ENCODE peak calls at places on chromosomes 6 and 20, in four cellular contexts. O is endodermal cell, G is AG10803, Y is fibroblast of mammary gland. C is an unnamed sample.

GRCh38 chr20:63014710-63015109 is 7.9 kb upstream of the BHLHE23 start:
- DNase-seq in Y (no peak), O (peak), G (no peak), C (peak)

GRCh38 chr6:145278163-145278807 is 457.0 kb downstream of the EPM2A start:
- DNase-seq in G (peak), Y (peak), O (no peak), C (peak)

GRCh38 chr6:135311446-135312200 is 130.5 kb downstream of the MYB start:
- DNase-seq in Y (no peak), G (no peak), O (no peak), C (no peak)

GRCh38 chr6:112690497-112691202 is 343.5 kb downstream of the RFPL4B start:
- DNase-seq in G (peak), Y (peak), O (no peak), C (peak)

GRCh38 chr20:52346797-52347196 is 155.2 kb upstream of the ZFP64 start:
- DNase-seq in O (no peak), Y (no peak), G (no peak), C (no peak)

GRCh38 chr6:138182939-138183791 is 21.4 kb downstream of the ARFGEF3 start:
- DNase-seq in G (no peak), Y (no peak), O (peak), C (no peak)

GRCh38 chr20:208937-209566 is 18.0 kb upstream of the DEFB129 start:
- DNase-seq in G (peak), O (no peak), Y (peak), C (peak)

GRCh38 chr6:54335871-54336270 is 27.6 kb downstream of the TINAG start:
- DNase-seq in Y (peak), G (peak), O (no peak), C (peak)

GRCh38 chr6:149060300-149060984 is 257.1 kb upstream of the TAB2 start:
- DNase-seq in G (no peak), Y (no peak), O (no peak), C (no peak)

GRCh38 chr6:49766762-49767161 is 20.3 kb downstream of the PGK2 start:
- DNase-seq in O (no peak), Y (no peak), G (no peak), C (no peak)

GRCh38 chr20:22453244-22454080 is 130.9 kb downstream of the FOXA2 start:
- DNase-seq in Y (peak), O (no peak), G (peak), C (peak)

GRCh38 chr6:30542404-30542725 is 13.9 kb downstream of the GNL1 start:
- DNase-seq in Y (no peak), O (no peak), G (no peak), C (no peak)

GRCh38 chr20:54928564-54928963 is 453.2 kb downstream of the DOK5 start:
- DNase-seq in O (no peak), G (no peak), Y (no peak), C (no peak)

GRCh38 chr6:46677314-46677654 is 10.4 kb upstream of the TDRD6 start:
- DNase-seq in O (no peak), G (no peak), Y (no peak), C (no peak)

GRCh38 chr6:168527451-168528210 is 86.6 kb downstream of the SMOC2 start:
- DNase-seq in G (no peak), Y (peak), O (no peak), C (peak)

GRCh38 chr6:90076471-90076870 is 182.2 kb downstream of the GJA10 start:
- DNase-seq in Y (no peak), O (no peak), G (no peak), C (no peak)

GRCh38 chr20:60055740-60056139 is 97.5 kb downstream of the CDH26 start:
- DNase-seq in Y (peak), O (peak), G (peak), C (no peak)

GRCh38 chr20:44017905-44018683 is 103.4 kb downstream of the TOX2 start:
- DNase-seq in O (no peak), Y (peak), G (peak), C (peak)

GRCh38 chr20:36548006-36548315 is 6.6 kb downstream of the MYL9 start:
- DNase-seq in O (peak), Y (no peak), G (no peak), C (no peak)

GRCh38 chr6:106490030-106490429 is 129.5 kb downstream of the CRYBG1 start:
- DNase-seq in Y (no peak), G (no peak), O (no peak), C (no peak)

GRCh38 chr6:165850434-165851019 is 187.5 kb upstream of the PDE10A start:
- DNase-seq in G (peak), Y (peak), O (peak), C (peak)

GRCh38 chr6:22613695-22614094 is 44.3 kb downstream of the HDGFL1 start:
- DNase-seq in O (no peak), G (peak), Y (peak), C (peak)

GRCh38 chr20:60581606-60582005 is 623.4 kb downstream of the CDH26 start:
- DNase-seq in O (no peak), Y (peak), G (no peak), C (no peak)

GRCh38 chr6:136324981-136325380 is 35.3 kb upstream of the BCLAF1 start:
- DNase-seq in O (no peak), G (no peak), Y (no peak), C (no peak)

GRCh38 chr6:155014137-155014536 is 19.0 kb downstream of the TIAM2 start:
- DNase-seq in O (no peak), Y (no peak), G (no peak), C (no peak)

GRCh38 chr6:160038479-160038878 is 69.6 kb downstream of the IGF2R start:
- DNase-seq in Y (no peak), G (no peak), O (peak), C (no peak)

GRCh38 chr6:36642913-36643817 is 35.3 kb upstream of the CDKN1A start:
- DNase-seq in O (no peak), Y (peak), G (peak), C (peak)

GRCh38 chr6:138959521-138959920 is 28.5 kb downstream of the REPS1 start:
- DNase-seq in G (no peak), O (no peak), Y (no peak), C (peak)

GRCh38 chr20:58236612-58237317 is 8.3 kb upstream of the ANKRD60 start:
- DNase-seq in Y (peak), G (peak), O (peak), C (peak)

GRCh38 chr20:58239216-58239615 is 10.8 kb upstream of the ANKRD60 start:
- DNase-seq in O (no peak), Y (no peak), G (no peak), C (no peak)

GRCh38 chr20:58235010-58235409 is 6.6 kb upstream of the ANKRD60 start:
- DNase-seq in O (no peak), Y (no peak), G (no peak), C (no peak)

GRCh38 chr20:58238490-58238889 is 10.0 kb upstream of the ANKRD60 start:
- DNase-seq in Y (no peak), O (no peak), G (no peak), C (no peak)

DNA sequence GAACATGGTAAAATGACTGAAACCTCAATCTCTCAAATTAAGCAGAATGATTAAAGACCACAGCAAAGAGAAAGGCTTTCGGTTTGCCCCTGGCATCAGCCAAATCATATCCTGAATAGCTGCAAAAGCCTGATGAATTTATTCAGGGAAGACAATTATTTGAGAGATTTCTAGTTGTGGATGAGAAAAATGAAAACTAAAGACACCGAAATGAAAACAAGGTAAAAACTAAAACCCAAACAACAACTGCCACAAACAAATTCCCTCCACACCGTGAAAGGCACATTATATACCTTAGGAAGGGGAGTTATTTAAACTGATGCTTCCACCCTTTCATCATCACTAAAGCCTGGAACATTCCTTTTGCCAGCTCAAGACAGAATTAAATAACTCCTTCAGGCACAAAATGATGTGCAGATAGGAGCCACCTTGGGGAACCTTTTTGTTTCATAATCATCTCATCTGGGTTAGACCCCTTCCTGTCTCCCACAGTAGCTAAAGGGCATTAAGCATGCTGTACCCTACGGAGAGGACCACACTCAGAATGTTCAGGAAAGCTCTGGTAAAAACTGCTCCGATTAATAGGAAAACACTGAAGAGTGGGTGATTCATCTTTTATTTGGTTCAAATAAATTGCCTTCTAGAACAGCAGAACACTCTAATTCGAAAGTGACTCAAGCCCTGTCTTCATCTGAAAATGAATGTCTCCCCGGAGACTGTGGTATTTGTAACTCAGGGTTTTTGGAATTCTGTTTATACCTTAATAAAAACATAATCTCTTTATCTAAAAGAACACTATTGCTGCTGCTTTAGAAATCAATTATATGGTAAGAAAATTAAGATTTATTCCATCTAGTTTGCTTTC is 9.1 kb upstream of the ANKRD60 start:
- DNase-seq in G (peak), O (no peak), Y (peak), C (peak)
- TF ChIP-seq CTCF in G (no peak), O (no peak), Y (no peak), C (no peak)

DNA sequence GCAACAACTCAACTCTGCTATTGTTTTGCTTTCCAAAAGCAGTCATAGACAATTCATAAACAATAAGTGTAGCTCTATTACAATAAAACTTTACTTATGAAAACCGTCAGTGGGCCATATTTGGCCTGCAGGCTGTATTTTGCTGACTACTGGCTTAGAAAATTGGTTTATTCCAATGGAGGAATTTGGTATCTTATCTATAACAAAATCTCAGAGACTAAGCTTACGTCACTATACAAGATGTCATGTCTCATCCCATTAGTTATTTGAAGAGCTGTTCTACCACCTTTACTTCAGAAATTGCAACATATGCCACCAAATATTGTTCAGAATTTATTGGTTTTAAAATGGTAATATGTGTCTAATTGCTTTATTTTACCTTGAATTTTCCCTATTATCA is 436.9 kb downstream of the HTR1B start:
- DNase-seq in G (no peak), Y (no peak), O (no peak), C (no peak)
- H3K4me3 ChIP-seq in G (no peak), Y (no peak), O (no peak), C (no peak)

GRCh38 chr6:21587182-21587924 is 6.2 kb upstream of the SOX4 start:
- DNase-seq in Y (peak), G (peak), O (peak), C (peak)
- TF ChIP-seq CTCF in Y (peak), G (peak), O (peak), C (peak)

GRCh38 chr6:11921017-11921438 is 91.1 kb upstream of the HIVEP1 start:
- DNase-seq in Y (peak), G (peak), O (peak), C (peak)
- H3K4me3 ChIP-seq in Y (no peak), G (no peak), O (no peak), C (no peak)

DNA sequence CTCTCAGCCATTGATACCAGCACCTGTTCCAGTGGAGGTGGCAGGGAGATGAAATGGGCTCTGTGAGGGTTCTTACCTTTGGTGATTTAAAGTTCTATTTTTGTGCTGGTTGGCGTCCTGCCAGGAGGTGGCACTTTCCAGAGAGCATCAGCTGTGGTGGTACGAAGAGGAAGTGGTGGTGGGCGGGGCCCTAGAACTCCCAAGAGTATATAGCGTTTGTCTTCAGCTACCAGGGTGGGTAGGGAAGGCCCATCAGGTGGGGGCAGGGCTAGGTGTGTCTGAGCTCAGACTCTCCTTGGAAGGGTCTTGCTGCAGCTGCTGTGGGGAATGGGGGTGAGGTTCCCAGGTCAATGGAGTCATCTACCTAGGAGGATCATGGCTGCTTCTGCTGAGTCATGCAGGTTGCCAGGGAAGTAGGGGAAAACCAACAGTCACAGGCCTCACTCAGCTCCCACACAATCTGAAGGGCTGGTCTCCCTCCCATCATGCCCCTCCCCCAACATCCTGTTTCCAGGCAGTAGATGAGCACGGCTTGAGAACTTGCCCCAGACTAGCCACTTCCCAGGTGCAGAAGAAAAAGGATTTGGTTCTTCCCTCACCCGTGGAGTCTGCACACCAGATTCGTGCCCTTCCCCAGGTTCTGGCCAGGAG is 46.6 kb downstream of the MOXD1 start:
- DNase-seq in Y (peak), O (peak), G (no peak), C (peak)
- TF ChIP-seq CTCF in Y (no peak), O (no peak), G (no peak), C (no peak)

GRCh38 chr20:50207026-50207425 is 16.4 kb downstream of the CEBPB start:
- DNase-seq in G (no peak), Y (no peak), O (no peak), C (no peak)
- H3K4me3 ChIP-seq in G (no peak), Y (no peak), O (no peak), C (no peak)

DNA sequence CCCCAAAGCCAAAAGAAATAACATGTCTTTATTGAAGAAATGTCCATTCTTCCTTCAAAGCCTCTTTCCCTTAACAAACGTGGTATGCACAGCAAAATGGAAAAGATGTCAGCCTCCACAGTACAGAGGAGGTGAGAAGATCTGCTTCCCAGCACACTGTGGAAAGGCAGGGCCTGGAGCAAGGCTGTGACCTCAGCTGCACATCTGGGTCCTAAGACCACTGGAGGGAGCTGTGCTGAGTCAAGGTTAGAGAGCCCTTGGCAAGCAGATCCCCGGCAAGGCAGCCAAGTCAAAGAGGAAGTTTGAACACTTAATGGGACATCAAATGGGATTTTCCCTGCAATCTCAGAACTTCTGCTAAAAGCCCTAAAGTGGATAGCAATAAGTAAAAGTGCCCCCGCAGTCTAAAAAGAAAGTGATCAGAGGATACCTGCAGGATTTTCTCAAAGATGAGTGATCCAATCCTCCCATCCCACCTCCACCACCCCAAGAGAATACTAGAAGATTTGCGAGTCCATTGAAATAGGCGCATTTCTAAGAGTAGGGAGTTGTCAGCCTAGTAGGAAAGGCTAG is 39.4 kb downstream of the UNC5CL start:
- DNase-seq in Y (peak), O (peak), G (peak), C (peak)
- TF ChIP-seq CTCF in Y (peak), O (peak), G (peak), C (peak)

GRCh38 chr6:75412937-75413662 is 80.5 kb downstream of the FILIP1 start:
- DNase-seq in Y (no peak), O (no peak), G (no peak), C (peak)
- H3K4me3 ChIP-seq in Y (no peak), O (peak), G (no peak), C (no peak)

DNA sequence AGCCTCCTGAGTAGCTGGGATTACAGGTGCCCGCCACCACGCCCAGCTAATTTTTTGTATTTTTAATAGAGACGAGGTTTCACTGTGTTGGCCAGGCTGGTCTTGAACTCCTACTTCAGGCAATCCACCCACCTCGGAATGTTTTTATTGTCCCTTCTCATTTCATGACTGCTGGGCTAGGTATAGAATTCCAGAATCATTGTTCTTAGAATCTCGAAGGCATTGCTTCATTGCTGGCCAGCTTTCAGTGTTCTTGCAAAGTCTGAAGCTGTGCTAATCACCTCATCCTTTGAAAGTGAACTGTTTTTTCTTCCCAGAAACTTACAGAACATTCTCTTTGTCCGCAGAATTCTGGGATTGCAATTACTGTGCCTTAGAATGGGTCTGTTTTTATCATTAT is 49.0 kb downstream of the PTPN1 start:
- DNase-seq in Y (no peak), O (no peak), G (no peak), C (peak)
- TF ChIP-seq CTCF in Y (no peak), O (no peak), G (no peak), C (no peak)